ENCODE peak calls at places on chromosomes 4 and X, in seven cellular contexts. One of them, this sample, is unnamed.

GRCh38 chrX:66731398-66731797 is 92.5 kb upstream of the EDA2R start:
- DNase-seq in endothelial cell of umbilical vein: peak
- DNase-seq in H1: no peak
- DNase-seq in esophagus muscularis mucosa: no peak
- DNase-seq in transverse colon: no peak
- DNase-seq in stomach: no peak
- DNase-seq in HepG2: peak
- DNase-seq in this sample: no peak

GRCh38 chr4:11073621-11074051 is 355.1 kb downstream of the HS3ST1 start:
- DNase-seq in endothelial cell of umbilical vein: no peak
- DNase-seq in H1: no peak
- DNase-seq in esophagus muscularis mucosa: no peak
- DNase-seq in transverse colon: peak
- DNase-seq in stomach: no peak
- DNase-seq in HepG2: no peak
- DNase-seq in this sample: no peak

GRCh38 chrX:154114652-154115051 is 17.1 kb upstream of the MECP2 start:
- DNase-seq in endothelial cell of umbilical vein: no peak
- DNase-seq in H1: no peak
- DNase-seq in esophagus muscularis mucosa: no peak
- DNase-seq in transverse colon: no peak
- DNase-seq in stomach: no peak
- DNase-seq in HepG2: no peak
- DNase-seq in this sample: no peak

GRCh38 chr4:150126880-150127236 is 48.6 kb downstream of the DCLK2 start:
- DNase-seq in endothelial cell of umbilical vein: peak
- DNase-seq in H1: no peak
- DNase-seq in esophagus muscularis mucosa: no peak
- DNase-seq in transverse colon: no peak
- DNase-seq in stomach: no peak
- DNase-seq in HepG2: no peak
- DNase-seq in this sample: no peak

GRCh38 chr4:189502841-189503240 is 437.8 kb upstream of the FRG1 start:
- DNase-seq in endothelial cell of umbilical vein: no peak
- DNase-seq in H1: no peak
- DNase-seq in esophagus muscularis mucosa: no peak
- DNase-seq in transverse colon: no peak
- DNase-seq in stomach: no peak
- DNase-seq in HepG2: no peak
- DNase-seq in this sample: no peak

GRCh38 chr4:78693777-78694456 is 82.2 kb upstream of the BMP2K start:
- DNase-seq in endothelial cell of umbilical vein: no peak
- DNase-seq in H1: no peak
- DNase-seq in esophagus muscularis mucosa: no peak
- DNase-seq in transverse colon: no peak
- DNase-seq in stomach: no peak
- DNase-seq in HepG2: no peak
- DNase-seq in this sample: no peak

GRCh38 chr4:152534541-152535231 is 1.2 kb downstream of the FBXW7 start:
- DNase-seq in endothelial cell of umbilical vein: peak
- DNase-seq in H1: peak
- DNase-seq in esophagus muscularis mucosa: no peak
- DNase-seq in transverse colon: peak
- DNase-seq in stomach: peak
- DNase-seq in HepG2: no peak
- DNase-seq in this sample: no peak

GRCh38 chr4:185730387-185730786 is 81.6 kb downstream of the SORBS2 start:
- DNase-seq in endothelial cell of umbilical vein: no peak
- DNase-seq in H1: no peak
- DNase-seq in esophagus muscularis mucosa: peak
- DNase-seq in transverse colon: no peak
- DNase-seq in stomach: no peak
- DNase-seq in HepG2: no peak
- DNase-seq in this sample: no peak

GRCh38 chr4:5728451-5728850 is 17.4 kb downstream of the EVC start:
- DNase-seq in endothelial cell of umbilical vein: no peak
- DNase-seq in H1: no peak
- DNase-seq in esophagus muscularis mucosa: no peak
- DNase-seq in transverse colon: no peak
- DNase-seq in stomach: no peak
- DNase-seq in HepG2: no peak
- DNase-seq in this sample: no peak

GRCh38 chrX:23879380-23880090 is 28.2 kb downstream of the APOO start:
- DNase-seq in endothelial cell of umbilical vein: no peak
- DNase-seq in H1: no peak
- DNase-seq in esophagus muscularis mucosa: no peak
- DNase-seq in transverse colon: no peak
- DNase-seq in stomach: peak
- DNase-seq in HepG2: no peak
- DNase-seq in this sample: no peak

GRCh38 chrX:150074175-150074574 is 135.9 kb upstream of the EOLA2 start:
- DNase-seq in endothelial cell of umbilical vein: no peak
- DNase-seq in H1: no peak
- DNase-seq in esophagus muscularis mucosa: no peak
- DNase-seq in transverse colon: no peak
- DNase-seq in stomach: no peak
- DNase-seq in HepG2: no peak
- DNase-seq in this sample: no peak

GRCh38 chr4:15883611-15884243 is 54.8 kb downstream of the FGFBP1 start:
- DNase-seq in endothelial cell of umbilical vein: no peak
- DNase-seq in H1: no peak
- DNase-seq in esophagus muscularis mucosa: no peak
- DNase-seq in transverse colon: no peak
- DNase-seq in stomach: no peak
- DNase-seq in HepG2: no peak
- DNase-seq in this sample: no peak

GRCh38 chrX:45479196-45479834 is 278.6 kb upstream of the DIPK2B start:
- DNase-seq in endothelial cell of umbilical vein: peak
- DNase-seq in H1: no peak
- DNase-seq in esophagus muscularis mucosa: no peak
- DNase-seq in transverse colon: no peak
- DNase-seq in stomach: no peak
- DNase-seq in HepG2: no peak
- DNase-seq in this sample: no peak

GRCh38 chrX:50081282-50081955 is 119.4 kb downstream of the AKAP4 start:
- DNase-seq in endothelial cell of umbilical vein: peak
- DNase-seq in H1: peak
- DNase-seq in esophagus muscularis mucosa: no peak
- DNase-seq in transverse colon: peak
- DNase-seq in stomach: peak
- DNase-seq in HepG2: peak
- DNase-seq in this sample: no peak

GRCh38 chr4:143273170-143273917 is 63.3 kb upstream of the GAB1 start:
- DNase-seq in endothelial cell of umbilical vein: no peak
- DNase-seq in H1: no peak
- DNase-seq in esophagus muscularis mucosa: no peak
- DNase-seq in transverse colon: no peak
- DNase-seq in stomach: no peak
- DNase-seq in HepG2: no peak
- DNase-seq in this sample: no peak

GRCh38 chrX:41711021-41711667 is 12.8 kb upstream of the GPR82 start:
- DNase-seq in endothelial cell of umbilical vein: no peak
- DNase-seq in H1: no peak
- DNase-seq in esophagus muscularis mucosa: no peak
- DNase-seq in transverse colon: no peak
- DNase-seq in stomach: no peak
- DNase-seq in HepG2: no peak
- DNase-seq in this sample: no peak

GRCh38 chrX:110684653-110685052 is 111.0 kb downstream of the CHRDL1 start:
- DNase-seq in endothelial cell of umbilical vein: no peak
- DNase-seq in H1: no peak
- DNase-seq in esophagus muscularis mucosa: no peak
- DNase-seq in transverse colon: no peak
- DNase-seq in stomach: no peak
- DNase-seq in HepG2: no peak
- DNase-seq in this sample: no peak

GRCh38 chr4:25865586-25865985 is 2.8 kb upstream of the SEL1L3 start:
- DNase-seq in endothelial cell of umbilical vein: no peak
- DNase-seq in H1: no peak
- DNase-seq in esophagus muscularis mucosa: no peak
- DNase-seq in transverse colon: peak
- DNase-seq in stomach: peak
- DNase-seq in HepG2: no peak
- DNase-seq in this sample: no peak
- TF ChIP-seq POLR2AphosphoS5 in endothelial cell of umbilical vein: no peak
- TF ChIP-seq POLR2AphosphoS5 in H1: no peak
- TF ChIP-seq POLR2AphosphoS5 in esophagus muscularis mucosa: no peak
- TF ChIP-seq POLR2AphosphoS5 in transverse colon: peak
- TF ChIP-seq POLR2AphosphoS5 in stomach: no peak
- TF ChIP-seq POLR2AphosphoS5 in HepG2: no peak
- TF ChIP-seq POLR2AphosphoS5 in this sample: no peak

DNA sequence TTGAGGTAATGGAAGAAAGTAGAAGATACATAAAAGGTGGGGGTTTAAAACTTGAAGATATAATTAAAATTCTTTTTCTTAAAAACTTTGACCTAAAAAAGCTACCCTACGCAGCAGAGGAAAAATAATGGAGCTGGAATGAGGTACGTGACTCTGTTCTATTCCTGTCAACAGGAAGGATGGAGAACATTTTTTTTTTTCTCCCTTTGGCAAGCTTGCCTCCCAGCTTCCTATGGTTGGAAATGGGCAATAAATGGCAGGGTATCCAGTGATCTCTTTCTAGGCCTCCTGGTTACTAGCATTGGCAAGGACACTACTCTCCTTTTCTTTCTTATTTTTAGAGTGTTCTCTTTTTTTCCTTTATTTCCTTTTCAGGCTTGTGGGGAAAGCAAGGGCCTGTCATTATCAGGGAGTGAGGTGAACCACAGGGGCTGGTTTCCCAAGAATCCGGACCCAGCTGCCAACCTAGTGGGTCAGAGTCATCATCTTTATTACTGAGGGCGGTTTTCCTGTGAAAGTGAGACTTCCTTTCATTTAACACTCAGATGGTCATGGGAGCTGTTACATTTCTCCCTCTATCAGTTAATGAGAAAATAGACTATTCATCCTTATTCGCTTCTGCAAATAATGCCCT is 224.6 kb downstream of the SPRY1 start:
- DNase-seq in endothelial cell of umbilical vein: peak
- DNase-seq in H1: no peak
- DNase-seq in esophagus muscularis mucosa: no peak
- DNase-seq in transverse colon: no peak
- DNase-seq in stomach: no peak
- DNase-seq in HepG2: no peak
- DNase-seq in this sample: no peak
- H3K4me3 ChIP-seq in endothelial cell of umbilical vein: no peak
- H3K4me3 ChIP-seq in H1: no peak
- H3K4me3 ChIP-seq in esophagus muscularis mucosa: no peak
- H3K4me3 ChIP-seq in transverse colon: no peak
- H3K4me3 ChIP-seq in stomach: no peak
- H3K4me3 ChIP-seq in HepG2: no peak
- H3K4me3 ChIP-seq in this sample: no peak

DNA sequence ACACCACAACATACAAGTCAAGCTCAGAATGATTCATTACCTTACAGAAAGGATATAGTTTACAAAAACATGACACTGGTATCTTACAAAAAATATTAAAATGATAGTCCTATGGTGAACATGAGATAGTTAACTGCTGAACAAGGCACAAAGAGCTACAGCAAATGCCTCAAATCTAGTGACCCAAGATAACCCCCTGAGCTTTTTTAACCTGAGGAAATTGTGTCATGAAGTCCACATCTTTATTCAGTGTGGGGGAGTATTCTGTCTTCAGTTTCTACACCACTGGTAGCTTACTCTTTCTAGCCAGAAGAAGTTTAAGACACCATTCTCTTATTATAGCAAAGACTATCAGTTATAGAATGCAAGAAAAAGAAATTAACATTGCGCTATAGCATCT is 218.7 kb downstream of the MAPK10 start:
- DNase-seq in endothelial cell of umbilical vein: no peak
- DNase-seq in H1: no peak
- DNase-seq in esophagus muscularis mucosa: no peak
- DNase-seq in transverse colon: no peak
- DNase-seq in stomach: no peak
- DNase-seq in HepG2: no peak
- DNase-seq in this sample: no peak
- TF ChIP-seq POLR2A in endothelial cell of umbilical vein: no peak
- TF ChIP-seq POLR2A in H1: no peak
- TF ChIP-seq POLR2A in esophagus muscularis mucosa: no peak
- TF ChIP-seq POLR2A in transverse colon: no peak
- TF ChIP-seq POLR2A in stomach: no peak
- TF ChIP-seq POLR2A in HepG2: no peak
- TF ChIP-seq POLR2A in this sample: no peak

DNA sequence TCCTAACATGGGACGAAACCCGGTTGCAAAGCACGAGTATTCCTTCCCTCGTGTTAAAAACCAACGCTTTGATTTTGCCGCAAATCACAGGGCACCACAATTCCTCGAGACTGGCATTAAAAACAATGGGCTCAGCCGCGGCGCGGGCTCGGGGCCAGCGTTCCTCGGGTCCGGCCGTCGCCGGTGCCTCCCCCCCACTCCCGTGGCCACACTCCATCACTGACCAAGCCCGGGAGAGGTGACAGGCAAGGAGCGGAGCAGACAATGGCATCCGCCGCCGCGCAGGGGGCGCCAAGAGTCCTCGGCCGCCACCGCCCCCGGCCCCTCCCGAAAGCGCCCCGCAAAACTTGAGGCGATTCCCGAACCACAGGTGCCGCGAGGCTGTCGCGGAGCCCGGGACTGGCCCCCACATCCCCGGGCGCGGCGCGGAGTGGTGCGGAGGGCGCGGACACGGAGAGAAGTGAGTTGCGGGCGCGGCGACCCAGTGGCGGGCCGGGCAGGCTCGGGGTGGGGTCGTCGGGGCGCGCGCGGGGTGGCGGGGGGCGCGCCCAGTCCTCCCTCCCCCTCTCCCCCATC is 445 bp downstream of the AP1S2 start:
- DNase-seq in endothelial cell of umbilical vein: no peak
- DNase-seq in H1: peak
- DNase-seq in esophagus muscularis mucosa: no peak
- DNase-seq in transverse colon: peak
- DNase-seq in stomach: peak
- DNase-seq in HepG2: peak
- DNase-seq in this sample: peak
- TF ChIP-seq POLR2AphosphoS5 in endothelial cell of umbilical vein: no peak
- TF ChIP-seq POLR2AphosphoS5 in H1: peak
- TF ChIP-seq POLR2AphosphoS5 in esophagus muscularis mucosa: no peak
- TF ChIP-seq POLR2AphosphoS5 in transverse colon: no peak
- TF ChIP-seq POLR2AphosphoS5 in stomach: no peak
- TF ChIP-seq POLR2AphosphoS5 in HepG2: no peak
- TF ChIP-seq POLR2AphosphoS5 in this sample: no peak

DNA sequence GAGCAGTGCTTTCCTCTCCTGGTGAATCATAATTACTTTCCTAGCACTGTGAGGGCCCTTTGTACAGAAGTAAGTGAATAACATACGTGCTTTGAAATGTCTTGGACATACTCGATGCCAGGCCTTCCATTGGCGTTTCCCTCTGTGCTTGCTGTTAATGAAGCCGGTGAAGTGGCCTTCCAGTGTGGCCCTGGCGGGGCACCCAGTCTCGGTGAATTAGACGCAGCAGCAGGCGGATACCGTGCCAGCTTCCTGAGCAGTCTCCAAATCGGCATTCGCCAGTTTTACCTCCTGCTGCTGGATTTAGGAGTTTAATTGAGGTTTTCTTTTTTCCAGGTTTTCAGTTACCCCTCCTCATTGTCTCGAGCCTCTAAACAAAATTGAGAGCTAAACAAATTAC is 132.3 kb downstream of the HMX1 start:
- DNase-seq in endothelial cell of umbilical vein: no peak
- DNase-seq in H1: no peak
- DNase-seq in esophagus muscularis mucosa: peak
- DNase-seq in transverse colon: no peak
- DNase-seq in stomach: no peak
- DNase-seq in HepG2: no peak
- DNase-seq in this sample: no peak
- H3K4me3 ChIP-seq in endothelial cell of umbilical vein: no peak
- H3K4me3 ChIP-seq in H1: no peak
- H3K4me3 ChIP-seq in esophagus muscularis mucosa: no peak
- H3K4me3 ChIP-seq in transverse colon: no peak
- H3K4me3 ChIP-seq in stomach: no peak
- H3K4me3 ChIP-seq in HepG2: no peak
- H3K4me3 ChIP-seq in this sample: no peak